ENCODE peak calls at places on chromosome 10, in nine cellular contexts. One of them, this sample, is unnamed.
A peak's percentile ranks its signal among the peaks of the same experiment; 100 is the strongest.

GRCh38 chr10:110175406-110175805 is 32.0 kb upstream of the MXI1 start:
- DNase-seq in heart left ventricle: no peak
- DNase-seq in MM.1S: no peak
- DNase-seq in CD8-positive, alpha-beta memory T cell: no peak
- DNase-seq in ovary: no peak
- DNase-seq in mammary epithelial cell: peak; percentile 79
- DNase-seq in tibial artery: no peak
- DNase-seq in A549: no peak
- DNase-seq in CD4-positive, alpha-beta memory T cell: no peak
- DNase-seq in this sample: no peak

GRCh38 chr10:97542169-97543024 is 30.2 kb upstream of the ANKRD2 start:
- DNase-seq in heart left ventricle: peak; percentile 79
- DNase-seq in MM.1S: no peak
- DNase-seq in CD8-positive, alpha-beta memory T cell: no peak
- DNase-seq in ovary: peak; percentile 78
- DNase-seq in mammary epithelial cell: peak; percentile 96
- DNase-seq in tibial artery: peak; percentile 85
- DNase-seq in A549: peak; percentile 83
- DNase-seq in CD4-positive, alpha-beta memory T cell: no peak
- DNase-seq in this sample: peak; percentile 86

GRCh38 chr10:129915526-129916378 is 48.3 kb downstream of the EBF3 start:
- DNase-seq in heart left ventricle: no peak
- DNase-seq in MM.1S: no peak
- DNase-seq in CD8-positive, alpha-beta memory T cell: no peak
- DNase-seq in ovary: no peak
- DNase-seq in mammary epithelial cell: no peak
- DNase-seq in tibial artery: no peak
- DNase-seq in A549: no peak
- DNase-seq in CD4-positive, alpha-beta memory T cell: no peak
- DNase-seq in this sample: no peak

GRCh38 chr10:15897282-15897681 is 37.0 kb upstream of the MINDY3 start:
- DNase-seq in heart left ventricle: no peak
- DNase-seq in MM.1S: no peak
- DNase-seq in CD8-positive, alpha-beta memory T cell: no peak
- DNase-seq in ovary: no peak
- DNase-seq in mammary epithelial cell: peak; percentile 33
- DNase-seq in tibial artery: no peak
- DNase-seq in A549: no peak
- DNase-seq in CD4-positive, alpha-beta memory T cell: no peak
- DNase-seq in this sample: no peak

GRCh38 chr10:93462881-93463280 is 19.3 kb downstream of the MYOF start:
- DNase-seq in heart left ventricle: no peak
- DNase-seq in MM.1S: no peak
- DNase-seq in CD8-positive, alpha-beta memory T cell: no peak
- DNase-seq in ovary: no peak
- DNase-seq in mammary epithelial cell: peak; percentile 56
- DNase-seq in tibial artery: no peak
- DNase-seq in A549: no peak
- DNase-seq in CD4-positive, alpha-beta memory T cell: no peak
- DNase-seq in this sample: no peak

GRCh38 chr10:132539894-132540293 is 2.3 kb downstream of the INPP5A start:
- DNase-seq in heart left ventricle: no peak
- DNase-seq in MM.1S: no peak
- DNase-seq in CD8-positive, alpha-beta memory T cell: no peak
- DNase-seq in ovary: no peak
- DNase-seq in mammary epithelial cell: no peak
- DNase-seq in tibial artery: peak; percentile 20
- DNase-seq in A549: no peak
- DNase-seq in CD4-positive, alpha-beta memory T cell: no peak
- DNase-seq in this sample: no peak

GRCh38 chr10:107826166-107826565 is 661.7 kb upstream of the SORCS1 start:
- DNase-seq in heart left ventricle: no peak
- DNase-seq in MM.1S: no peak
- DNase-seq in CD8-positive, alpha-beta memory T cell: no peak
- DNase-seq in ovary: no peak
- DNase-seq in mammary epithelial cell: no peak
- DNase-seq in tibial artery: no peak
- DNase-seq in A549: no peak
- DNase-seq in CD4-positive, alpha-beta memory T cell: no peak
- DNase-seq in this sample: no peak

GRCh38 chr10:102595914-102596313 is 48.4 kb upstream of the TRIM8 start:
- DNase-seq in heart left ventricle: no peak
- DNase-seq in MM.1S: no peak
- DNase-seq in CD8-positive, alpha-beta memory T cell: no peak
- DNase-seq in ovary: no peak
- DNase-seq in mammary epithelial cell: no peak
- DNase-seq in tibial artery: no peak
- DNase-seq in A549: no peak
- DNase-seq in CD4-positive, alpha-beta memory T cell: no peak
- DNase-seq in this sample: no peak

GRCh38 chr10:78938695-78939672 is 129.8 kb upstream of the ZMIZ1 start:
- DNase-seq in heart left ventricle: no peak
- DNase-seq in MM.1S: no peak
- DNase-seq in CD8-positive, alpha-beta memory T cell: no peak
- DNase-seq in ovary: no peak
- DNase-seq in mammary epithelial cell: no peak
- DNase-seq in tibial artery: no peak
- DNase-seq in A549: no peak
- DNase-seq in CD4-positive, alpha-beta memory T cell: no peak
- DNase-seq in this sample: no peak

GRCh38 chr10:132395704-132396494 is 1.1 kb upstream of the PWWP2B start:
- DNase-seq in heart left ventricle: peak; percentile 85
- DNase-seq in MM.1S: no peak
- DNase-seq in CD8-positive, alpha-beta memory T cell: no peak
- DNase-seq in ovary: peak; percentile 90
- DNase-seq in mammary epithelial cell: no peak
- DNase-seq in tibial artery: peak; percentile 69
- DNase-seq in A549: no peak
- DNase-seq in CD4-positive, alpha-beta memory T cell: peak; percentile 65
- DNase-seq in this sample: no peak

GRCh38 chr10:48672596-48673255 is 11.9 kb upstream of the WDFY4 start:
- DNase-seq in heart left ventricle: no peak
- DNase-seq in MM.1S: no peak
- DNase-seq in CD8-positive, alpha-beta memory T cell: no peak
- DNase-seq in ovary: no peak
- DNase-seq in mammary epithelial cell: no peak
- DNase-seq in tibial artery: no peak
- DNase-seq in A549: no peak
- DNase-seq in CD4-positive, alpha-beta memory T cell: no peak
- DNase-seq in this sample: no peak

GRCh38 chr10:6576326-6576725 is 3.8 kb downstream of the PRKCQ start:
- DNase-seq in heart left ventricle: no peak
- DNase-seq in MM.1S: no peak
- DNase-seq in CD8-positive, alpha-beta memory T cell: no peak
- DNase-seq in ovary: no peak
- DNase-seq in mammary epithelial cell: no peak
- DNase-seq in tibial artery: no peak
- DNase-seq in A549: no peak
- DNase-seq in CD4-positive, alpha-beta memory T cell: peak; percentile 60
- DNase-seq in this sample: no peak

GRCh38 chr10:35961501-35961900 is 319.4 kb upstream of the FZD8 start:
- DNase-seq in heart left ventricle: no peak
- DNase-seq in MM.1S: no peak
- DNase-seq in CD8-positive, alpha-beta memory T cell: no peak
- DNase-seq in ovary: no peak
- DNase-seq in mammary epithelial cell: peak; percentile 39
- DNase-seq in tibial artery: no peak
- DNase-seq in A549: no peak
- DNase-seq in CD4-positive, alpha-beta memory T cell: no peak
- DNase-seq in this sample: no peak

GRCh38 chr10:97540669-97541500 is 31.7 kb upstream of the ANKRD2 start:
- DNase-seq in heart left ventricle: no peak
- DNase-seq in MM.1S: no peak
- DNase-seq in CD8-positive, alpha-beta memory T cell: no peak
- DNase-seq in ovary: no peak
- DNase-seq in mammary epithelial cell: no peak
- DNase-seq in tibial artery: no peak
- DNase-seq in A549: no peak
- DNase-seq in CD4-positive, alpha-beta memory T cell: no peak
- DNase-seq in this sample: no peak

GRCh38 chr10:5529702-5530411 is 5.1 kb downstream of the CALML3 start:
- DNase-seq in heart left ventricle: no peak
- DNase-seq in MM.1S: no peak
- DNase-seq in CD8-positive, alpha-beta memory T cell: no peak
- DNase-seq in ovary: no peak
- DNase-seq in mammary epithelial cell: no peak
- DNase-seq in tibial artery: peak; percentile 14
- DNase-seq in A549: no peak
- DNase-seq in CD4-positive, alpha-beta memory T cell: no peak
- DNase-seq in this sample: no peak

GRCh38 chr10:107548301-107548700 is 383.8 kb upstream of the SORCS1 start:
- DNase-seq in heart left ventricle: no peak
- DNase-seq in MM.1S: no peak
- DNase-seq in CD8-positive, alpha-beta memory T cell: no peak
- DNase-seq in ovary: no peak
- DNase-seq in mammary epithelial cell: peak; percentile 24
- DNase-seq in tibial artery: no peak
- DNase-seq in A549: no peak
- DNase-seq in CD4-positive, alpha-beta memory T cell: no peak
- DNase-seq in this sample: no peak

GRCh38 chr10:131675104-131675503 is 225.7 kb upstream of the PPP2R2D start:
- DNase-seq in heart left ventricle: no peak
- DNase-seq in MM.1S: no peak
- DNase-seq in CD8-positive, alpha-beta memory T cell: no peak
- DNase-seq in ovary: no peak
- DNase-seq in mammary epithelial cell: no peak
- DNase-seq in tibial artery: no peak
- DNase-seq in A549: no peak
- DNase-seq in CD4-positive, alpha-beta memory T cell: no peak
- DNase-seq in this sample: no peak

GRCh38 chr10:70558871-70559810 is 43.4 kb downstream of the PRF1 start:
- DNase-seq in heart left ventricle: peak; percentile 68
- DNase-seq in MM.1S: no peak
- DNase-seq in CD8-positive, alpha-beta memory T cell: peak; percentile 64
- DNase-seq in ovary: peak; percentile 50
- DNase-seq in mammary epithelial cell: peak; percentile 42
- DNase-seq in tibial artery: no peak
- DNase-seq in A549: peak; percentile 52
- DNase-seq in CD4-positive, alpha-beta memory T cell: peak; percentile 60
- DNase-seq in this sample: peak; percentile 74

GRCh38 chr10:13788701-13789447 is 202.1 kb downstream of the PRPF18 start:
- DNase-seq in heart left ventricle: peak; percentile 48
- DNase-seq in MM.1S: no peak
- DNase-seq in CD8-positive, alpha-beta memory T cell: no peak
- DNase-seq in ovary: peak; percentile 33
- DNase-seq in mammary epithelial cell: no peak
- DNase-seq in tibial artery: peak; percentile 79
- DNase-seq in A549: no peak
- DNase-seq in CD4-positive, alpha-beta memory T cell: no peak
- DNase-seq in this sample: no peak

GRCh38 chr10:61492596-61492995 is 39.4 kb upstream of the TMEM26 start:
- DNase-seq in heart left ventricle: no peak
- DNase-seq in MM.1S: no peak
- DNase-seq in CD8-positive, alpha-beta memory T cell: no peak
- DNase-seq in ovary: no peak
- DNase-seq in mammary epithelial cell: no peak
- DNase-seq in tibial artery: no peak
- DNase-seq in A549: no peak
- DNase-seq in CD4-positive, alpha-beta memory T cell: no peak
- DNase-seq in this sample: no peak

GRCh38 chr10:61486738-61487396 is 33.7 kb upstream of the TMEM26 start:
- DNase-seq in heart left ventricle: no peak
- DNase-seq in MM.1S: no peak
- DNase-seq in CD8-positive, alpha-beta memory T cell: no peak
- DNase-seq in ovary: no peak
- DNase-seq in mammary epithelial cell: no peak
- DNase-seq in tibial artery: no peak
- DNase-seq in A549: no peak
- DNase-seq in CD4-positive, alpha-beta memory T cell: no peak
- DNase-seq in this sample: no peak

GRCh38 chr10:61481597-61481996 is 28.4 kb upstream of the TMEM26 start:
- DNase-seq in heart left ventricle: no peak
- DNase-seq in MM.1S: no peak
- DNase-seq in CD8-positive, alpha-beta memory T cell: no peak
- DNase-seq in ovary: no peak
- DNase-seq in mammary epithelial cell: no peak
- DNase-seq in tibial artery: no peak
- DNase-seq in A549: no peak
- DNase-seq in CD4-positive, alpha-beta memory T cell: no peak
- DNase-seq in this sample: no peak

GRCh38 chr10:61486251-61486650 is 33.1 kb upstream of the TMEM26 start:
- DNase-seq in heart left ventricle: no peak
- DNase-seq in MM.1S: no peak
- DNase-seq in CD8-positive, alpha-beta memory T cell: no peak
- DNase-seq in ovary: no peak
- DNase-seq in mammary epithelial cell: no peak
- DNase-seq in tibial artery: no peak
- DNase-seq in A549: no peak
- DNase-seq in CD4-positive, alpha-beta memory T cell: no peak
- DNase-seq in this sample: no peak

GRCh38 chr10:61487506-61487905 is 34.3 kb upstream of the TMEM26 start:
- DNase-seq in heart left ventricle: no peak
- DNase-seq in MM.1S: no peak
- DNase-seq in CD8-positive, alpha-beta memory T cell: no peak
- DNase-seq in ovary: no peak
- DNase-seq in mammary epithelial cell: no peak
- DNase-seq in tibial artery: no peak
- DNase-seq in A549: no peak
- DNase-seq in CD4-positive, alpha-beta memory T cell: no peak
- DNase-seq in this sample: no peak
- H3K4me3 ChIP-seq in heart left ventricle: no peak overlapping the region
- H3K4me3 ChIP-seq in MM.1S: no peak overlapping the region
- H3K4me3 ChIP-seq in CD8-positive, alpha-beta memory T cell: no peak overlapping the region
- H3K4me3 ChIP-seq in ovary: no peak overlapping the region
- H3K4me3 ChIP-seq in mammary epithelial cell: no peak overlapping the region
- H3K4me3 ChIP-seq in tibial artery: no peak overlapping the region
- H3K4me3 ChIP-seq in A549: no peak overlapping the region
- H3K4me3 ChIP-seq in CD4-positive, alpha-beta memory T cell: no peak overlapping the region
- H3K4me3 ChIP-seq in this sample: no peak overlapping the region

GRCh38 chr10:124693396-124693795 is 50.8 kb downstream of the FAM53B start:
- DNase-seq in heart left ventricle: no peak
- DNase-seq in MM.1S: no peak
- DNase-seq in CD8-positive, alpha-beta memory T cell: no peak
- DNase-seq in ovary: no peak
- DNase-seq in mammary epithelial cell: no peak
- DNase-seq in tibial artery: no peak
- DNase-seq in A549: no peak
- DNase-seq in CD4-positive, alpha-beta memory T cell: no peak
- DNase-seq in this sample: no peak
- H3K4me1 ChIP-seq in heart left ventricle: peaks cover 6% of the 10 kb centered on the region
- H3K4me1 ChIP-seq in MM.1S: peaks cover 44% of the 10 kb centered on the region
- H3K4me1 ChIP-seq in CD8-positive, alpha-beta memory T cell: peaks cover 79% of the 10 kb centered on the region
- H3K4me1 ChIP-seq in ovary: peaks cover 14% of the 10 kb centered on the region
- H3K4me1 ChIP-seq in mammary epithelial cell: peaks cover 12% of the 10 kb centered on the region
- H3K4me1 ChIP-seq in tibial artery: no peaks in the 10 kb centered on the region
- H3K4me1 ChIP-seq in A549: no peaks in the 10 kb centered on the region
- H3K4me1 ChIP-seq in CD4-positive, alpha-beta memory T cell: peaks cover 95% of the 10 kb centered on the region
- H3K4me1 ChIP-seq in this sample: no peaks in the 10 kb centered on the region

GRCh38 chr10:11831520-11831951 is 8.4 kb downstream of the PROSER2 start:
- DNase-seq in heart left ventricle: no peak
- DNase-seq in MM.1S: no peak
- DNase-seq in CD8-positive, alpha-beta memory T cell: no peak
- DNase-seq in ovary: no peak
- DNase-seq in mammary epithelial cell: no peak
- DNase-seq in tibial artery: no peak
- DNase-seq in A549: no peak
- DNase-seq in CD4-positive, alpha-beta memory T cell: no peak
- DNase-seq in this sample: no peak
- H3K27ac ChIP-seq in heart left ventricle: no peak overlapping the region
- H3K27ac ChIP-seq in MM.1S: no peak overlapping the region
- H3K27ac ChIP-seq in CD8-positive, alpha-beta memory T cell: no peak overlapping the region
- H3K27ac ChIP-seq in ovary: no peak overlapping the region
- H3K27ac ChIP-seq in mammary epithelial cell: no peak overlapping the region
- H3K27ac ChIP-seq in tibial artery: no peak overlapping the region
- H3K27ac ChIP-seq in A549: peak overlapping the region; percentile 87
- H3K27ac ChIP-seq in CD4-positive, alpha-beta memory T cell: no peak overlapping the region
- H3K27ac ChIP-seq in this sample: no peak overlapping the region

GRCh38 chr10:80133221-80133620 is 691 bp downstream of the PLAC9 start:
- DNase-seq in heart left ventricle: peak; percentile 47
- DNase-seq in MM.1S: no peak
- DNase-seq in CD8-positive, alpha-beta memory T cell: no peak
- DNase-seq in ovary: no peak
- DNase-seq in mammary epithelial cell: no peak
- DNase-seq in tibial artery: peak; percentile 74
- DNase-seq in A549: no peak
- DNase-seq in CD4-positive, alpha-beta memory T cell: no peak
- DNase-seq in this sample: no peak
- H3K4me3 ChIP-seq in heart left ventricle: peak overlapping the region; percentile 61
- H3K4me3 ChIP-seq in MM.1S: no peak overlapping the region
- H3K4me3 ChIP-seq in CD8-positive, alpha-beta memory T cell: no peak overlapping the region
- H3K4me3 ChIP-seq in ovary: no peak overlapping the region
- H3K4me3 ChIP-seq in mammary epithelial cell: no peak overlapping the region
- H3K4me3 ChIP-seq in tibial artery: peak overlapping the region; percentile 54
- H3K4me3 ChIP-seq in A549: peak overlapping the region; percentile 50
- H3K4me3 ChIP-seq in CD4-positive, alpha-beta memory T cell: no peak overlapping the region
- H3K4me3 ChIP-seq in this sample: no peak overlapping the region

This sample was measured in SJSA1.